ENCODE peak calls at places on chromosome 18, in seven cellular contexts. F, U, Q, O, P, T and K are unnamed samples.
A peak's percentile ranks its signal among the peaks of the same experiment; 100 is the strongest.

GRCh38 chr18:23631746-23632145 is 31.0 kb downstream of the ANKRD29 start:
- DNase-seq in T (no peak), Q (peak; percentile 58), F (no peak), O (no peak), P (peak; percentile 37), U (no peak), K (no peak)

GRCh38 chr18:35176925-35177324 is 63.9 kb upstream of the ZNF397 start:
- DNase-seq in Q (no peak), T (no peak), P (no peak), U (no peak), O (no peak), F (no peak), K (no peak)

GRCh38 chr18:23752796-23753195 is 63.5 kb downstream of the LAMA3 start:
- DNase-seq in P (no peak), O (no peak), F (no peak), Q (no peak), T (no peak), U (no peak), K (no peak)

GRCh38 chr18:39959839-39960238 is 1995.2 kb upstream of the PIK3C3 start:
- DNase-seq in U (no peak), F (no peak), Q (no peak), T (no peak), O (no peak), P (no peak), K (no peak)

GRCh38 chr18:26190506-26190905 is 35.7 kb upstream of the TAF4B start:
- DNase-seq in P (no peak), U (peak; percentile 74), O (no peak), T (no peak), Q (no peak), F (no peak), K (no peak)

GRCh38 chr18:57743008-57743407 is 60.1 kb downstream of the ATP8B1 start:
- DNase-seq in O (no peak), F (no peak), T (no peak), Q (no peak), U (no peak), P (no peak), K (no peak)

GRCh38 chr18:53426656-53427055 is 797.8 kb downstream of the MBD2 start:
- DNase-seq in P (no peak), Q (no peak), T (no peak), U (no peak), F (no peak), O (no peak), K (no peak)

GRCh38 chr18:27967938-27968803 is 208.8 kb downstream of the CDH2 start:
- DNase-seq in T (no peak), U (no peak), F (peak; percentile 55), P (no peak), O (no peak), Q (no peak), K (no peak)

GRCh38 chr18:41745166-41746049 is 209.6 kb upstream of the PIK3C3 start:
- DNase-seq in U (no peak), T (peak; percentile 47), F (peak; percentile 21), Q (peak; percentile 71), O (no peak), P (no peak), K (peak; percentile 15)

GRCh38 chr18:36348971-36349417 is 51.5 kb downstream of the FHOD3 start:
- DNase-seq in T (no peak), O (no peak), F (no peak), U (no peak), P (no peak), Q (no peak), K (no peak)

GRCh38 chr18:61831071-61831470 is 61.7 kb downstream of the RNF152 start:
- DNase-seq in P (no peak), F (no peak), O (no peak), T (no peak), Q (peak; percentile 24), U (no peak), K (no peak)

GRCh38 chr18:7812431-7813063 is 245.4 kb downstream of the PTPRM start:
- DNase-seq in U (no peak), P (no peak), F (peak; percentile 80), Q (no peak), T (no peak), O (no peak), K (no peak)

GRCh38 chr18:63313409-63313917 is 6.1 kb downstream of the BCL2 start:
- DNase-seq in P (no peak), F (no peak), Q (no peak), T (no peak), U (no peak), O (no peak), K (no peak)

GRCh38 chr18:57561728-57562423 is 24.6 kb downstream of the FECH start:
- DNase-seq in O (peak; percentile 16), P (peak; percentile 40), F (peak; percentile 47), T (no peak), Q (peak; percentile 68), U (no peak), K (no peak)

GRCh38 chr18:63924551-63924950 is 16.8 kb downstream of the SERPINB10 start:
- DNase-seq in P (no peak), F (no peak), O (no peak), Q (no peak), T (no peak), U (no peak), K (no peak)

GRCh38 chr18:8667846-8668245 is 37.5 kb upstream of the MTCL1 start:
- DNase-seq in U (no peak), P (no peak), F (no peak), T (no peak), Q (no peak), O (no peak), K (no peak)

GRCh38 chr18:13452448-13452811 is 233.9 kb downstream of the LDLRAD4 start:
- DNase-seq in U (no peak), O (no peak), T (no peak), P (no peak), Q (no peak), F (no peak), K (no peak)

GRCh38 chr18:52701219-52701935 is 361.4 kb downstream of the DCC start:
- DNase-seq in F (no peak), T (no peak), O (no peak), P (no peak), Q (peak; percentile 3), U (no peak), K (no peak)

GRCh38 chr18:63083555-63083954 is 236.0 kb downstream of the BCL2 start:
- DNase-seq in T (no peak), U (no peak), P (no peak), F (no peak), Q (no peak), O (no peak), K (no peak)

GRCh38 chr18:75213610-75214009 is 3.0 kb downstream of the TSHZ1 start:
- DNase-seq in F (no peak), U (no peak), T (no peak), Q (no peak), P (no peak), O (no peak), K (no peak)

GRCh38 chr18:46411862-46412690 is 244.9 kb downstream of the LOXHD1 start:
- DNase-seq in Q (peak; percentile 80), F (no peak), T (no peak), P (no peak), O (no peak), U (no peak), K (no peak)

GRCh38 chr18:51603551-51603950 is 406.1 kb upstream of the MEX3C start:
- DNase-seq in U (no peak), F (no peak), Q (no peak), P (no peak), T (no peak), O (no peak), K (no peak)

GRCh38 chr18:39624934-39625333 is 2059.3 kb upstream of the CELF4 start:
- DNase-seq in T (peak; percentile 7), U (no peak), Q (no peak), O (no peak), P (no peak), F (no peak), K (no peak)

GRCh38 chr18:57435851-57436192 is 648 bp downstream of the ONECUT2 start:
- DNase-seq in P (no peak), U (no peak), Q (peak; percentile 60), O (no peak), F (no peak), T (no peak), K (no peak)

GRCh38 chr18:10453885-10454772 is at the start of gene APCDD1:
- DNase-seq in P (no peak), O (no peak), F (peak; percentile 21), T (no peak), U (no peak), Q (peak; percentile 88), K (no peak)
- TF ChIP-seq POLR2AphosphoS5 in P (no peak), O (no peak), F (no peak), T (no peak), U (no peak), Q (no peak), K (no peak)

DNA sequence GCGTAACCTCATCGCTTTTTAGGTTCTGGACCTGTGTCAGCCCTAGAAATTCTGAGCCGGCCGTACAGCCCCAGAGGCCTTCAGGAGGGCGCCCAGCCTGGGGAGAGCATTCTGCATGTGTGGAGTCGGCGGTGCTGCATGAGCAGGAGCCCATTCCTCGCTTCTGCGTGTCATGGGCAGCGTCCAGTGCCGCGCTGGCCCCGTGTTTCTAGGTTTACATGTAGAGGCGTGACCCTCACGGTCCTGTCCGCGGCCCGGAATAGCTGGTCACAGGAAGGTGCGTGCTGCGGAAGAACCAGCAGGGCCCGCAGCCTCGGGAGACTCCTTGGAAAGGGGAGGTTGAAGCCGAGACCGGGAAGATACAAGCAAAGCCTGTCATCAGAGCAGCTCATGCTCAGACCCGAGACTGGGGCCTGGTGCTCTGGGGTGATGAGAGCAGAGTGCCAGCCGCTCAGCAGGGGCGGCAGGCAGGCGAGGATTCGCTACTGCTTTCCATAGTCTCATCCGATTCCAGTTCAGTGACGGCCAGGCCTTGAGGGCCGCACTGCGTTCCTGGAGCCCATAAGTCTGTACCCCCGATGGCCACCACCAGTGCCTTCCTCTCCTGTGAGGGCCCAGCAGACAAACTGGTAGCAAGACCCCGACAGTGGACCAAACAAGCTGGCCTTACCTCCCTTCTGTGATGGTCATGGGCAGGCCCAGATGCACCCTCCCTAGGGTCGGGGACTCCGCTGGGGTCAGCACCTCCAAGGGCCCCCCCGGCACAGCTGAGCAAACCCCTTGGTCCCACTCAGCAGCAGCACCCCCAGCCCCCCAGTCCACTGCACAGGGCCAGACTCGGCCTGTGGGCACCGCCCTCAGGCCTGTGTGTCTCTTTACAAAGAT is 15.6 kb upstream of the NFATC1 start:
- DNase-seq in P (no peak), U (no peak), O (no peak), T (no peak), F (no peak), Q (no peak), K (no peak)
- TF ChIP-seq SIN3A in P (no peak), U (no peak), O (no peak), T (no peak), F (no peak), Q (no peak), K (no peak)

GRCh38 chr18:79424008-79424565 is 28.4 kb downstream of the NFATC1 start:
- DNase-seq in T (no peak), P (peak; percentile 35), O (no peak), U (no peak), F (no peak), Q (no peak), K (no peak)
- TF ChIP-seq POLR2AphosphoS5 in T (no peak), P (no peak), O (no peak), U (no peak), F (no peak), Q (no peak), K (no peak)

DNA sequence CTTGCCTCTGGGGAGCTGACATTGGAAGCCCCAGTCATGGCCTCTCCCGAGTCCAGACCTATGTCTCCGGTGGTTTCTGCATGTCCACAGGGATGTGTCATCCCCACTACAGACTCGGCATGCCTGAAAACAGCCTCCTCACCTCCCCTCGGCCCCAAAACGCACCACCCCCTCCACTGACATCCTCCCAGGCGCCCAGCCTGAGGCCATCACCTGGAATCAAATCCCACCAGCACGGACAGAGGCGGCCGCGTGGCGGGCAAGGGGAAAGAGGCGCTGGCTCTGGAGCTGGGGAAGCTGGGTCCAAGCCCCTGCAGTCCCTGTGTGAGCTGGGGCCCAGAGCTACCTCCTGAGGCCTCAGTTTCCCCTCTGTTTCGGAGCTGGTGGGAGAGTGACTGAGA is 69.9 kb upstream of the SMAD7 start:
- DNase-seq in U (no peak), F (no peak), O (no peak), P (no peak), Q (no peak), T (no peak), K (no peak)
- TF ChIP-seq SIN3A in U (no peak), F (no peak), O (no peak), P (no peak), Q (no peak), T (no peak), K (no peak)